ENCODE peak calls at places on chromosomes 7 and 10, in nine cellular contexts. A, Q, P, J, G, X, R, M and Z are unnamed samples.

GRCh38 chr10:29189272-29189671 is 99.6 kb upstream of the LYZL1 start:
- DNase-seq in Q (no peak), A (no peak), J (no peak), P (no peak), G (no peak), M (no peak), X (no peak), R (no peak), Z (no peak)

GRCh38 chr7:128055668-128056067 is 24.4 kb upstream of the LRRC4 start:
- DNase-seq in X (no peak), M (no peak), G (no peak), R (no peak), Q (no peak), A (no peak), P (no peak), J (no peak), Z (no peak)

GRCh38 chr10:102869290-102870198 is at the start of gene AS3MT:
- DNase-seq in M (peak; percentile 23), P (peak; percentile 30), X (no peak), J (peak; percentile 87), G (peak; percentile 77), R (no peak), A (no peak), Q (peak; percentile 69), Z (no peak)

GRCh38 chr7:111867348-111867931 is 305.1 kb upstream of the IMMP2L start:
- DNase-seq in J (no peak), M (no peak), R (no peak), P (no peak), Q (no peak), X (no peak), A (no peak), G (no peak), Z (no peak)

GRCh38 chr7:50838675-50839377 is 56.1 kb upstream of the GRB10 start:
- DNase-seq in J (no peak), R (peak; percentile 52), A (no peak), Q (no peak), P (peak; percentile 81), M (peak; percentile 87), X (no peak), G (peak; percentile 78), Z (peak; percentile 64)

GRCh38 chr10:86795353-86795752 is 38.9 kb downstream of the BMPR1A start:
- DNase-seq in A (no peak), Q (no peak), G (no peak), R (no peak), J (no peak), M (peak; percentile 54), P (peak; percentile 53), X (peak; percentile 51), Z (no peak)

GRCh38 chr10:12350167-12350872 is 973 bp downstream of the CAMK1D start:
- DNase-seq in M (peak; percentile 13), G (peak; percentile 28), Q (peak; percentile 74), A (peak; percentile 66), R (no peak), X (no peak), P (peak; percentile 32), J (peak; percentile 53), Z (peak; percentile 43)

GRCh38 chr10:77919713-77920108 is 6.8 kb downstream of the DLG5 start:
- DNase-seq in X (peak; percentile 38), R (no peak), M (peak; percentile 99), G (no peak), J (peak; percentile 67), P (peak; percentile 88), A (no peak), Q (no peak), Z (peak; percentile 50)

GRCh38 chr10:44567471-44567870 is 182.6 kb upstream of the CXCL12 start:
- DNase-seq in G (no peak), P (no peak), A (no peak), J (no peak), Q (no peak), M (no peak), X (no peak), R (no peak), Z (no peak)

GRCh38 chr7:112006071-112006470 is 200.1 kb downstream of the DOCK4 start:
- DNase-seq in X (no peak), Q (no peak), A (no peak), G (no peak), J (no peak), M (peak; percentile 48), R (no peak), P (peak; percentile 26), Z (no peak)

GRCh38 chr10:34933676-34934075 is 118.6 kb upstream of the PARD3 start:
- DNase-seq in P (no peak), M (no peak), A (peak; percentile 52), X (no peak), G (peak; percentile 30), R (no peak), J (no peak), Q (peak; percentile 76), Z (no peak)

GRCh38 chr7:29247232-29247961 is 52.8 kb downstream of the CHN2 start:
- DNase-seq in Q (no peak), P (no peak), M (no peak), R (no peak), J (no peak), A (no peak), G (peak; percentile 49), X (no peak), Z (no peak)

GRCh38 chr10:13717936-13718772 is 131.4 kb downstream of the PRPF18 start:
- DNase-seq in G (peak; percentile 51), P (peak; percentile 85), R (no peak), Q (peak; percentile 90), A (peak; percentile 80), X (peak; percentile 89), M (peak; percentile 56), J (peak; percentile 74), Z (peak; percentile 90)

GRCh38 chr10:13718820-13719219 is 132.1 kb downstream of the PRPF18 start:
- DNase-seq in A (no peak), J (no peak), P (no peak), R (no peak), X (no peak), G (no peak), Q (no peak), M (no peak), Z (no peak)

GRCh38 chr10:13716161-13717071 is 129.7 kb downstream of the PRPF18 start:
- DNase-seq in G (no peak), M (no peak), Q (no peak), X (peak; percentile 74), P (no peak), J (no peak), A (no peak), R (no peak), Z (peak; percentile 83)

GRCh38 chr10:13719411-13719810 is 132.6 kb downstream of the PRPF18 start:
- DNase-seq in J (no peak), R (no peak), A (no peak), M (no peak), P (no peak), Q (no peak), X (no peak), G (no peak), Z (no peak)

GRCh38 chr10:13717571-13717935 is 130.8 kb downstream of the PRPF18 start:
- DNase-seq in A (no peak), P (peak; percentile 58), Q (no peak), J (no peak), R (no peak), X (no peak), G (no peak), M (peak; percentile 2), Z (no peak)
- H3K4me3 ChIP-seq in A (peak overlapping the region; percentile 41), P (peak overlapping the region; percentile 44), Q (peak overlapping the region; percentile 46), J (peak overlapping the region; percentile 44), R (peak overlapping the region; percentile 61), X (no peak overlapping the region), G (peak overlapping the region; percentile 15), M (peak overlapping the region; percentile 55), Z (no peak overlapping the region)

DNA sequence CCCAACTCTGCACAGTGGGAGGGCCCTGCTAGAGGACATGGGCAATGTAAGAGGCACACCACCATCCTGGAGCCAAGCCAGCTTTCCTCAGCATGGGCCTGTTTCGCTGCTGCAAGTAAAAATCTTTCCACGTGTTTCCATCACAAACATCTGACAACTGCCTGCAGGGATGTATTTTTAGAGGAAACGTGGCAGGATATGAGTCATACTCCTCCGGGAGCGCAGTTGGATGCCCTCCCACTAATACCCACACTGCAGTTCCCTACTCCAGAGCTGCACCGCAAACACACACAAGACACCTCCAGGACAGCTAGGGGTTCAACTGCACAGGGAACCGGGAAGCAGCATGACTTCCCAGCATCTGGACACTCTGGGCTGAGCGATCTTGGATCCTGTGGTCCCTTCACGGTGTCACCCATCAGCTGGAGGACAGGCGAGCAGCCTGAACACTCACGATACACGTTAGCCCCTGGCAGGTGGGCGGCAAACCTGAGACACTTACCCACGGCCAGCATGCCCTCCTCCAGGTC is 26.1 kb downstream of the PLAC9 start:
- DNase-seq in M (peak; percentile 100), Q (peak; percentile 89), G (peak; percentile 86), R (peak; percentile 83), A (peak; percentile 75), P (peak; percentile 92), J (no peak), X (peak; percentile 92), Z (peak; percentile 92)
- H3K4me3 ChIP-seq in M (peak overlapping the region; percentile 2), Q (no peak overlapping the region), G (no peak overlapping the region), R (no peak overlapping the region), A (no peak overlapping the region), P (no peak overlapping the region), J (no peak overlapping the region), X (no peak overlapping the region), Z (no peak overlapping the region)

GRCh38 chr10:24468281-24468751 is 255.4 kb downstream of the ARHGAP21 start:
- DNase-seq in R (no peak), P (no peak), J (no peak), M (peak; percentile 50), X (no peak), Q (no peak), A (no peak), G (peak; percentile 48), Z (no peak)

GRCh38 chr10:24467094-24467493 is 256.6 kb downstream of the ARHGAP21 start:
- DNase-seq in A (no peak), P (no peak), R (no peak), J (no peak), X (no peak), G (no peak), Q (no peak), M (no peak), Z (no peak)

GRCh38 chr10:24465899-24466615 is 257.1 kb downstream of the KIAA1217 start:
- DNase-seq in Q (no peak), A (no peak), J (peak; percentile 78), R (no peak), X (peak; percentile 79), M (peak; percentile 91), G (peak; percentile 79), P (peak; percentile 97), Z (peak; percentile 79)

GRCh38 chr10:24466616-24466949 is 257.1 kb downstream of the ARHGAP21 start:
- DNase-seq in A (no peak), M (no peak), R (no peak), J (no peak), Q (no peak), G (no peak), P (peak; percentile 80), X (no peak), Z (no peak)

DNA sequence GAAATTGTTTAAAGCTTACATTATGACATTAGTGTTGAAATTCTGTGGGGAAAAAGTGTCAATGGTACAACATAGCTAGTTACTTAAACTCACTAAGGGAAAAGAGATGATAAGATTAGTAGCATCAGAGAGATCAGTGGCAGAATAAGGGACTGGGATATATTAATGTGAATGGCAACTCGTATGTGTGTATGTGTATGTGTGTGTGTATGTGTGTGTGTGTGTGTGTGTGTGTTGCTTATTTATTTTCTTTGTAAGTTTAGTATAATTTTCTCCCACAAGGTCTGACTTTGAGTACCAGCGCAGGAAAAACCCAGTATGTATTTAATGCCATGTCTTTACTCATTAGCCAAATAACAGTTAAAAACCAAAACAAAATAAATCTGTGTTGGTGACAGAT is 256.1 kb downstream of the ARHGAP21 start:
- DNase-seq in P (no peak), G (no peak), R (no peak), A (no peak), X (no peak), Q (no peak), M (no peak), J (no peak), Z (no peak)
- H3K4me3 ChIP-seq in P (peak overlapping the region; percentile 53), G (no peak overlapping the region), R (no peak overlapping the region), A (peak overlapping the region; percentile 31), X (peak overlapping the region; percentile 55), Q (no peak overlapping the region), M (peak overlapping the region; percentile 84), J (peak overlapping the region; percentile 37), Z (peak overlapping the region; percentile 37)

GRCh38 chr7:13467111-13467547 is 522.3 kb downstream of the ETV1 start:
- DNase-seq in R (no peak), G (no peak), M (no peak), J (no peak), Q (no peak), P (no peak), A (no peak), X (no peak), Z (no peak)
- H3K4me3 ChIP-seq in R (no peak overlapping the region), G (no peak overlapping the region), M (no peak overlapping the region), J (no peak overlapping the region), Q (no peak overlapping the region), P (no peak overlapping the region), A (no peak overlapping the region), X (no peak overlapping the region), Z (no peak overlapping the region)